ENCODE peak calls at places on chromosomes 2 and 18, in four cellular contexts. N, Q, D and I are unnamed samples.

GRCh38 chr2:190947711-190948251 is 66.2 kb downstream of the STAT1 start:
- DNase-seq in D (peak), N (peak), Q (no peak), I (peak)

GRCh38 chr2:235807347-235807746 is 313.5 kb downstream of the AGAP1 start:
- DNase-seq in Q (no peak), N (no peak), D (no peak), I (no peak)

GRCh38 chr18:31587538-31587937 is 4.1 kb upstream of the TTR start:
- DNase-seq in N (no peak), Q (no peak), D (no peak), I (peak)

GRCh38 chr18:22813648-22814328 is 119.3 kb upstream of the RBBP8 start:
- DNase-seq in N (peak), D (peak), Q (no peak), I (no peak)

GRCh38 chr18:32815881-32816280 is 43.1 kb upstream of the KLHL14 start:
- DNase-seq in D (no peak), Q (no peak), N (no peak), I (no peak)

GRCh38 chr2:200405599-200406298 is 99.3 kb downstream of the SPATS2L start:
- DNase-seq in N (peak), Q (no peak), D (peak), I (peak)

GRCh38 chr2:151374426-151374825 is 17.0 kb downstream of the TNFAIP6 start:
- DNase-seq in D (peak), N (peak), Q (no peak), I (no peak)

GRCh38 chr2:125564471-125564870 is 1091.5 kb upstream of the GYPC start:
- DNase-seq in Q (no peak), N (no peak), D (no peak), I (no peak)

GRCh38 chr2:165953655-165954606 is at the start of gene TTC21B:
- DNase-seq in N (peak), Q (peak), D (peak), I (peak)

GRCh38 chr2:218230882-218231281 is 13.9 kb downstream of the ARPC2 start:
- DNase-seq in N (peak), Q (no peak), D (no peak), I (peak)

GRCh38 chr18:33700513-33700976 is 122.5 kb downstream of the ASXL3 start:
- DNase-seq in N (no peak), Q (no peak), D (no peak), I (no peak)

GRCh38 chr18:70931942-70932814 is 643.3 kb downstream of the SOCS6 start:
- DNase-seq in Q (no peak), D (peak), N (peak), I (no peak)

GRCh38 chr2:112480540-112481049 is 1.4 kb upstream of the TTL start:
- DNase-seq in N (peak), Q (no peak), D (no peak), I (peak)

GRCh38 chr2:164710252-164710633 is 89.0 kb upstream of the GRB14 start:
- DNase-seq in D (no peak), Q (no peak), N (peak), I (no peak)

GRCh38 chr2:189076572-189076971 is 102.4 kb downstream of the COL3A1 start:
- DNase-seq in N (no peak), D (peak), Q (peak), I (no peak)

GRCh38 chr2:2331905-2332280 is 818 bp upstream of the MYT1L start:
- DNase-seq in N (no peak), Q (no peak), D (peak), I (no peak)

GRCh38 chr18:5155907-5156287 is 41.2 kb downstream of the AKAIN1 start:
- DNase-seq in D (peak), N (no peak), Q (no peak), I (no peak)

GRCh38 chr2:119827866-119828507 is 68.3 kb downstream of the PTPN4 start:
- DNase-seq in Q (no peak), D (peak), N (no peak), I (no peak)

GRCh38 chr2:85730686-85731085 is 23.1 kb upstream of the ATOH8 start:
- DNase-seq in N (no peak), Q (no peak), D (no peak), I (no peak)

GRCh38 chr2:88018969-88019368 is 2.6 kb upstream of the RNU2-63P start:
- DNase-seq in D (no peak), N (no peak), Q (no peak), I (no peak)

GRCh38 chr2:236682651-236683422 is 113.2 kb downstream of the ACKR3 start:
- DNase-seq in D (no peak), N (no peak), Q (no peak), I (no peak)

GRCh38 chr2:229616433-229616832 is 97.9 kb downstream of the DNER start:
- DNase-seq in D (no peak), Q (no peak), N (no peak), I (no peak)